ENCODE peak calls at places on chromosomes 3 and 15, in nine cellular contexts. One of them, this sample, is unnamed. For H3K27me3 and H3K4me1, the result is how much of the 10 kb centered on the place peaks cover.

GRCh38 chr3:54008099-54008498 is 114.3 kb upstream of the CACNA2D3 start:
- DNase-seq in iPS DF 6.9: no peak
- DNase-seq in MM.1S: no peak
- DNase-seq in thyroid gland: no peak
- DNase-seq in H1: no peak
- DNase-seq in heart left ventricle: no peak
- DNase-seq in PC-3: no peak
- DNase-seq in heart right ventricle: no peak
- DNase-seq in HepG2: no peak
- DNase-seq in this sample: no peak

GRCh38 chr15:57950381-57950946 is 115.0 kb downstream of the ALDH1A2 start:
- DNase-seq in iPS DF 6.9: no peak
- DNase-seq in MM.1S: no peak
- DNase-seq in thyroid gland: no peak
- DNase-seq in H1: no peak
- DNase-seq in heart left ventricle: no peak
- DNase-seq in PC-3: no peak
- DNase-seq in heart right ventricle: no peak
- DNase-seq in HepG2: no peak
- DNase-seq in this sample: no peak

GRCh38 chr3:37934631-37935289 is 55.8 kb upstream of the VILL start:
- DNase-seq in iPS DF 6.9: no peak
- DNase-seq in MM.1S: no peak
- DNase-seq in thyroid gland: no peak
- DNase-seq in H1: no peak
- DNase-seq in heart left ventricle: no peak
- DNase-seq in PC-3: no peak
- DNase-seq in heart right ventricle: no peak
- DNase-seq in HepG2: no peak
- DNase-seq in this sample: no peak

GRCh38 chr3:28935141-28935540 is 345.7 kb upstream of the RBMS3 start:
- DNase-seq in iPS DF 6.9: no peak
- DNase-seq in MM.1S: no peak
- DNase-seq in thyroid gland: no peak
- DNase-seq in H1: no peak
- DNase-seq in heart left ventricle: no peak
- DNase-seq in PC-3: no peak
- DNase-seq in heart right ventricle: no peak
- DNase-seq in HepG2: no peak
- DNase-seq in this sample: no peak

GRCh38 chr3:143332046-143332445 is 212.5 kb downstream of the CHST2 start:
- DNase-seq in iPS DF 6.9: no peak
- DNase-seq in MM.1S: no peak
- DNase-seq in thyroid gland: no peak
- DNase-seq in H1: no peak
- DNase-seq in heart left ventricle: no peak
- DNase-seq in PC-3: no peak
- DNase-seq in heart right ventricle: no peak
- DNase-seq in HepG2: no peak
- DNase-seq in this sample: no peak

GRCh38 chr3:50633233-50633795 is 16.4 kb downstream of the MAPKAPK3 start:
- DNase-seq in iPS DF 6.9: no peak
- DNase-seq in MM.1S: no peak
- DNase-seq in thyroid gland: no peak
- DNase-seq in H1: no peak
- DNase-seq in heart left ventricle: no peak
- DNase-seq in PC-3: no peak
- DNase-seq in heart right ventricle: no peak
- DNase-seq in HepG2: no peak
- DNase-seq in this sample: no peak

GRCh38 chr3:59660376-59660775 is 610.6 kb upstream of the CFAP20DC start:
- DNase-seq in iPS DF 6.9: no peak
- DNase-seq in MM.1S: no peak
- DNase-seq in thyroid gland: peak
- DNase-seq in H1: no peak
- DNase-seq in heart left ventricle: no peak
- DNase-seq in PC-3: peak
- DNase-seq in heart right ventricle: no peak
- DNase-seq in HepG2: no peak
- DNase-seq in this sample: no peak

GRCh38 chr3:171654809-171655208 is 155.5 kb downstream of the PLD1 start:
- DNase-seq in iPS DF 6.9: no peak
- DNase-seq in MM.1S: no peak
- DNase-seq in thyroid gland: peak
- DNase-seq in H1: no peak
- DNase-seq in heart left ventricle: peak
- DNase-seq in PC-3: no peak
- DNase-seq in heart right ventricle: peak
- DNase-seq in HepG2: no peak
- DNase-seq in this sample: no peak

GRCh38 chr15:48389701-48390143 is 58.5 kb downstream of the DUT start:
- DNase-seq in iPS DF 6.9: no peak
- DNase-seq in MM.1S: no peak
- DNase-seq in thyroid gland: no peak
- DNase-seq in H1: peak
- DNase-seq in heart left ventricle: no peak
- DNase-seq in PC-3: peak
- DNase-seq in heart right ventricle: no peak
- DNase-seq in HepG2: no peak
- DNase-seq in this sample: no peak

GRCh38 chr3:136626448-136626847 is 125.7 kb downstream of the STAG1 start:
- DNase-seq in iPS DF 6.9: no peak
- DNase-seq in MM.1S: no peak
- DNase-seq in thyroid gland: no peak
- DNase-seq in H1: no peak
- DNase-seq in heart left ventricle: no peak
- DNase-seq in PC-3: peak
- DNase-seq in heart right ventricle: no peak
- DNase-seq in HepG2: no peak
- DNase-seq in this sample: no peak

GRCh38 chr3:90091557-90091956 is 984.1 kb downstream of the EPHA3 start:
- DNase-seq in iPS DF 6.9: peak
- DNase-seq in MM.1S: peak
- DNase-seq in thyroid gland: peak
- DNase-seq in H1: no peak
- DNase-seq in heart left ventricle: peak
- DNase-seq in PC-3: peak
- DNase-seq in heart right ventricle: no peak
- DNase-seq in HepG2: peak
- DNase-seq in this sample: no peak

GRCh38 chr15:32838820-32839219 is 121.0 kb downstream of the GREM1 start:
- DNase-seq in iPS DF 6.9: no peak
- DNase-seq in MM.1S: no peak
- DNase-seq in thyroid gland: peak
- DNase-seq in H1: no peak
- DNase-seq in heart left ventricle: no peak
- DNase-seq in PC-3: peak
- DNase-seq in heart right ventricle: no peak
- DNase-seq in HepG2: peak
- DNase-seq in this sample: no peak

GRCh38 chr3:188711898-188712256 is 459.9 kb upstream of the TPRG1 start:
- DNase-seq in iPS DF 6.9: no peak
- DNase-seq in MM.1S: no peak
- DNase-seq in thyroid gland: no peak
- DNase-seq in H1: no peak
- DNase-seq in heart left ventricle: no peak
- DNase-seq in PC-3: no peak
- DNase-seq in heart right ventricle: no peak
- DNase-seq in HepG2: no peak
- DNase-seq in this sample: no peak

GRCh38 chr3:64932016-64932518 is 244.3 kb upstream of the ADAMTS9 start:
- DNase-seq in iPS DF 6.9: no peak
- DNase-seq in MM.1S: no peak
- DNase-seq in thyroid gland: no peak
- DNase-seq in H1: no peak
- DNase-seq in heart left ventricle: no peak
- DNase-seq in PC-3: no peak
- DNase-seq in heart right ventricle: no peak
- DNase-seq in HepG2: no peak
- DNase-seq in this sample: no peak

GRCh38 chr15:91537868-91538267 is 315.6 kb upstream of the SLCO3A1 start:
- DNase-seq in iPS DF 6.9: no peak
- DNase-seq in MM.1S: no peak
- DNase-seq in thyroid gland: no peak
- DNase-seq in H1: no peak
- DNase-seq in heart left ventricle: no peak
- DNase-seq in PC-3: no peak
- DNase-seq in heart right ventricle: no peak
- DNase-seq in HepG2: no peak
- DNase-seq in this sample: no peak

GRCh38 chr15:85154061-85154460 is 172.4 kb downstream of the PDE8A start:
- DNase-seq in iPS DF 6.9: no peak
- DNase-seq in MM.1S: no peak
- DNase-seq in thyroid gland: no peak
- DNase-seq in H1: no peak
- DNase-seq in heart left ventricle: no peak
- DNase-seq in PC-3: no peak
- DNase-seq in heart right ventricle: no peak
- DNase-seq in HepG2: no peak
- DNase-seq in this sample: no peak

GRCh38 chr3:121654493-121655385 is 6.0 kb downstream of the HCLS1 start:
- DNase-seq in iPS DF 6.9: no peak
- DNase-seq in MM.1S: peak
- DNase-seq in thyroid gland: no peak
- DNase-seq in H1: no peak
- DNase-seq in heart left ventricle: no peak
- DNase-seq in PC-3: no peak
- DNase-seq in heart right ventricle: no peak
- DNase-seq in HepG2: no peak
- DNase-seq in this sample: no peak

DNA sequence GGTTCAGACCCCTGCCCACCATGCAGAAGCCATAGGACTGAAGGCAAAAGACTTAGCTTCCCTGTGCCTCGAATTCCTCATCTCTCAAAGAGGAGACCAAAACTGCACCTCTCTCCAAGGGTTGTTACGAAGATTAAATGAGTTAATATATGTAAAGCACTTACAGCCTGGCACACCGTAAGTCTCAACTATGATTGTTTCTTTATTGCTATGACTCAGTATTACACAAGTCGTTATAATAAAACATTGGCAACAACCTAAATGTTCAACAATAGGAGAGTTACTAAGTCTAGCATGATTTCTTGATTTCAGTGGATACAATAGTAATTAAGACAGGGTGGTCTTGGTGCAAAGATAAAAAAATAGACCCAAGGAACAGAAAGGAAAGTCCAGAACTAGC is 19.6 kb upstream of the FGD5 start:
- DNase-seq in iPS DF 6.9: no peak
- DNase-seq in MM.1S: no peak
- DNase-seq in thyroid gland: no peak
- DNase-seq in H1: no peak
- DNase-seq in heart left ventricle: no peak
- DNase-seq in PC-3: peak
- DNase-seq in heart right ventricle: no peak
- DNase-seq in HepG2: no peak
- DNase-seq in this sample: no peak
- H3K27me3 ChIP-seq in iPS DF 6.9: under half
- H3K27me3 ChIP-seq in MM.1S: under half
- H3K27me3 ChIP-seq in thyroid gland: under half
- H3K27me3 ChIP-seq in H1: under half
- H3K27me3 ChIP-seq in heart left ventricle: under half
- H3K27me3 ChIP-seq in PC-3: half or more
- H3K27me3 ChIP-seq in heart right ventricle: under half
- H3K27me3 ChIP-seq in HepG2: under half
- H3K27me3 ChIP-seq in this sample: under half

DNA sequence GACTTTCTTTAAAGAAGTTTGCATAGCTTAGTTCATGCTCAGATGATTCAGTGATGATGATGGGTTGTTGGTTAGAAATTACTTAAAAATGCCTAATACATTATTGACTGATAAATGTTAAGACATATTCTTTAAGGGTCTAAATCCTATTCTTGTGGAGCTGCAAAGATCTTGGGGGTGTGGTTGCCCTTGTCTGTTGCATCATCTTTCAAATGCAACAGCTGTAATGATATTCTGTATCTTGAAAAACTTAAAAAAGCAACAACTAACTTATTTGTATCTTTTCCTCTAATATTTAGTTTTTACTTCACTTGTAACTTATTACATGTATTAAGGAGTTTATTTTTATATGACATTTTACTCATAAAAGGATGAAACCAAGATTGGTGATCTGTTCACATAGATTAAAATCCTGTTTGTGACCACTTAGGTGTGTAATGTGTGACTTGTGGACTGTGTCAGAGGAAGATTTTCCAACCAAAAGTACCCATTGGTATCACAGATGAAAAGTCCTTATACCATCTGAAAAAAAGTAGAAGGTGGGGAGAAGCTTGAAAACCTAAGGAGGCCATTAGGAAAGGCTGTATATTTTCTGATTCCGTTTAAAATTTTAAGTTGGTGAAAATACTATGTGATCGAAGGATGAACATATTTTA is 142.8 kb downstream of the IGF1R start:
- DNase-seq in iPS DF 6.9: no peak
- DNase-seq in MM.1S: no peak
- DNase-seq in thyroid gland: no peak
- DNase-seq in H1: no peak
- DNase-seq in heart left ventricle: no peak
- DNase-seq in PC-3: no peak
- DNase-seq in heart right ventricle: no peak
- DNase-seq in HepG2: no peak
- DNase-seq in this sample: no peak
- H3K4me1 ChIP-seq in iPS DF 6.9: under half
- H3K4me1 ChIP-seq in MM.1S: under half
- H3K4me1 ChIP-seq in thyroid gland: half or more
- H3K4me1 ChIP-seq in H1: under half
- H3K4me1 ChIP-seq in heart left ventricle: half or more
- H3K4me1 ChIP-seq in PC-3: under half
- H3K4me1 ChIP-seq in heart right ventricle: under half
- H3K4me1 ChIP-seq in HepG2: under half
- H3K4me1 ChIP-seq in this sample: under half

GRCh38 chr3:154122096-154122911 is 1.1 kb downstream of the ARHGEF26 start:
- DNase-seq in iPS DF 6.9: no peak
- DNase-seq in MM.1S: peak
- DNase-seq in thyroid gland: peak
- DNase-seq in H1: peak
- DNase-seq in heart left ventricle: no peak
- DNase-seq in PC-3: no peak
- DNase-seq in heart right ventricle: peak
- DNase-seq in HepG2: no peak
- DNase-seq in this sample: no peak
- H3K4me3 ChIP-seq in iPS DF 6.9: peak
- H3K4me3 ChIP-seq in MM.1S: peak
- H3K4me3 ChIP-seq in thyroid gland: peak
- H3K4me3 ChIP-seq in H1: peak
- H3K4me3 ChIP-seq in heart left ventricle: peak
- H3K4me3 ChIP-seq in PC-3: peak
- H3K4me3 ChIP-seq in heart right ventricle: peak
- H3K4me3 ChIP-seq in HepG2: peak
- H3K4me3 ChIP-seq in this sample: peak

GRCh38 chr15:96412919-96413231 is 82.4 kb downstream of the NR2F2 start:
- DNase-seq in iPS DF 6.9: no peak
- DNase-seq in MM.1S: no peak
- DNase-seq in thyroid gland: no peak
- DNase-seq in H1: no peak
- DNase-seq in heart left ventricle: no peak
- DNase-seq in PC-3: peak
- DNase-seq in heart right ventricle: no peak
- DNase-seq in HepG2: no peak
- DNase-seq in this sample: no peak
- H3K27me3 ChIP-seq in iPS DF 6.9: half or more
- H3K27me3 ChIP-seq in MM.1S: under half
- H3K27me3 ChIP-seq in thyroid gland: half or more
- H3K27me3 ChIP-seq in H1: half or more
- H3K27me3 ChIP-seq in heart left ventricle: half or more
- H3K27me3 ChIP-seq in PC-3: half or more
- H3K27me3 ChIP-seq in heart right ventricle: half or more
- H3K27me3 ChIP-seq in HepG2: half or more
- H3K27me3 ChIP-seq in this sample: under half

GRCh38 chr15:31335991-31336942 is 9.6 kb downstream of the KLF13 start:
- DNase-seq in iPS DF 6.9: no peak
- DNase-seq in MM.1S: peak
- DNase-seq in thyroid gland: peak
- DNase-seq in H1: no peak
- DNase-seq in heart left ventricle: no peak
- DNase-seq in PC-3: no peak
- DNase-seq in heart right ventricle: no peak
- DNase-seq in HepG2: no peak
- DNase-seq in this sample: no peak
- H3K4me1 ChIP-seq in iPS DF 6.9: under half
- H3K4me1 ChIP-seq in MM.1S: half or more
- H3K4me1 ChIP-seq in thyroid gland: half or more
- H3K4me1 ChIP-seq in H1: under half
- H3K4me1 ChIP-seq in heart left ventricle: half or more
- H3K4me1 ChIP-seq in PC-3: under half
- H3K4me1 ChIP-seq in heart right ventricle: half or more
- H3K4me1 ChIP-seq in HepG2: half or more
- H3K4me1 ChIP-seq in this sample: half or more

This sample was measured in effector memory CD4-positive, alpha-beta T cell.